ENCODE peak calls at places on chromosomes 11 and 22, in four cellular contexts. C is mesothelial cell of epicardium, P is spleen, O is kidney. X is an unnamed sample.

GRCh38 chr11:7964873-7965272 is 374 bp downstream of the NLRP10 start:
- DNase-seq in C (no peak), P (no peak), O (no peak), X (no peak)

GRCh38 chr22:25972397-25972796 is 196.9 kb upstream of the SEZ6L start:
- DNase-seq in C (no peak), P (no peak), O (no peak), X (no peak)

GRCh38 chr11:13143486-13144297 is 133.9 kb upstream of the BMAL1 start:
- DNase-seq in C (no peak), P (no peak), O (no peak), X (no peak)

GRCh38 chr11:133830931-133831907 is 14.1 kb downstream of the SPATA19 start:
- DNase-seq in C (no peak), P (no peak), O (no peak), X (no peak)

GRCh38 chr11:8081591-8082021 is 595 bp downstream of the TUB start:
- DNase-seq in C (no peak), P (peak), O (no peak), X (no peak)

GRCh38 chr11:100673063-100673462 is 14.0 kb upstream of the ARHGAP42 start:
- DNase-seq in C (no peak), P (no peak), O (no peak), X (no peak)

GRCh38 chr11:134765565-134765964 is 353.5 kb upstream of the B3GAT1 start:
- DNase-seq in C (no peak), P (no peak), O (no peak), X (no peak)

GRCh38 chr11:130522284-130522961 is 74.0 kb downstream of the ADAMTS15 start:
- DNase-seq in C (peak), P (no peak), O (peak), X (no peak)

GRCh38 chr11:19995131-19995530 is 165.1 kb downstream of the DBX1 start:
- DNase-seq in C (no peak), P (no peak), O (no peak), X (no peak)

GRCh38 chr22:21728270-21728669 is 7.3 kb downstream of the YPEL1 start:
- DNase-seq in C (no peak), P (no peak), O (no peak), X (no peak)

DNA sequence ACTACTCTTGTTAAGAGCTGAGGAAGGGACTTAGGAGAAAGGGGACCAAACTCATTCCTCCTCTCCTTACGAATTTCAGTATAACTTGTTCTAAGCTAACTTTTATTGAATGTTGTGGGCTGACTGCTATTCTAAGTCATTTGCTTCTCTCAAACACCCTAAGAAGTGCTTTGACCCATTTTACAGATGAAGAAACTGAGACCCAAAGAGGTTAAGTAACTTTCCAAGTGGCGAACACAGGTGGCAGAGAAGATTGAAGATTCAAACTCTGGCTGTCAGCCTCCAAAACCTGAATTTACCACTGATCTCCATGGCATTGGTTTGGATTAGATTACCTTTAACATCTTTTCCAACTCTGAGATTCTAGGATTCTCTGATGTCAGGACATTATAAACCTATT is 52.2 kb downstream of the TIMP3 start:
- DNase-seq in C (no peak), P (no peak), O (no peak), X (no peak)
- TF ChIP-seq CTCF in C (no peak), P (no peak), O (no peak), X (no peak)

DNA sequence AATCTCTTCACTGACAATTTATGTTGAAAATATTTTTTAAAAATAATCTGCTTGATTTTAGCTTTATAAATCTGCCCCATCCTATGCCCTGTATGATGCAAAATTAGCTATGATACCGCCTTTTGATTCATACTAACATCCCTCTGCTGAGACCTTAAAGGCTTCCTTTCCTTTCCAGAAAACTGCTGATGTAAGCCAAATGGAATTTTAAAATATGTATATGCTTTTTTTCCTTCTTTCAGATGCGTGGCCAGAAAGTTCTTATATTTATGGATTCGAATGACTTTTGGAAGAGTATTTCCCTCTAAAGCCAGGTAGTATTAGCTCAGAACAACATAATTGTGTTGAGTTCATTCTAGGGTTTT is 34.5 kb downstream of the SFI1 start:
- DNase-seq in C (no peak), P (no peak), O (no peak), X (no peak)
- TF ChIP-seq CTCF in C (no peak), P (no peak), O (no peak), X (no peak)

DNA sequence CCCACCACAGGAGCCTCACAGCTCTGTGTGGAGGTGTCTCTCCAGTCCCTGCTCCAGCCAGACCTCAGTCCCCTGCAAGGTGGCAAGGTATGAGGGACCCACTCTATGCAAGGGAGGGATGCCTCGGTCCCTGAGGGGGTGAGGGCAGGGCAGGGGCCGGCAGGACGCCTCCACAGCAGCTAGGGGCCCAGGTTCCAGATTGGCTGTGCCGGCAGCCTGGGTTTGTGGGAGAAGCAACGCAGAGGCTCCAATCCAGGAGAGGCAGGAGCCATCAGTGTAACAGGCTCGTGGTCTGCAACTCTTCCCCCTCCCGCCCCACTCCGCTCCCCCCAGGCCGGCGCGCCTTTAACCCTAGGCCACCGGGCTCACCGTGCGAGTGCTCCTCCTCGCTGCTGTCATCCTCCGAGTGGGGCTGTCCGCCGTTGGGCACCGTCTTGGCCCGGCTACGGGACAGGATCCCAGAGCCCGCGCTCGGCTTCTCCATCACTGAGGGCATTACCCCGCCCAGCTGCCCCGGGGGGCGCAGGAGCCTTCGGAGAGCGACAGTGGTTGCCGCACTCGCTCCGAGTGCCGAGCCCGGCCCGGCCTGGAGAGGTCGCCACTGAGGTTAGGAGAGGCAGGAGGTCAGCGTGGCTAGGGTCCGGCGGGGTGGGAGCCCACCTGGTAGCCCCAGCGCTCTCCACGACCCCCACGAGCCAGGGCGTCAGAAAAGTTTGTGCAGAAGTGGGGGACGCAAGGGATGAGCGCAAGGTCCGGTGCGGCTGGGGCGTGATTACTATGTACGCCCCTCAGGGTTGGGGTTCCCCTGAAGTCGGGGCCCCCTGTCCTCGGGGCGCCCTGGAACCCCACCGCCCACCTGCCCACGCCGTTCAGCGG is 765 bp downstream of the RCOR2 start:
- DNase-seq in C (no peak), P (peak), O (peak), X (peak)
- TF ChIP-seq CTCF in C (peak), P (no peak), O (peak), X (peak)

DNA sequence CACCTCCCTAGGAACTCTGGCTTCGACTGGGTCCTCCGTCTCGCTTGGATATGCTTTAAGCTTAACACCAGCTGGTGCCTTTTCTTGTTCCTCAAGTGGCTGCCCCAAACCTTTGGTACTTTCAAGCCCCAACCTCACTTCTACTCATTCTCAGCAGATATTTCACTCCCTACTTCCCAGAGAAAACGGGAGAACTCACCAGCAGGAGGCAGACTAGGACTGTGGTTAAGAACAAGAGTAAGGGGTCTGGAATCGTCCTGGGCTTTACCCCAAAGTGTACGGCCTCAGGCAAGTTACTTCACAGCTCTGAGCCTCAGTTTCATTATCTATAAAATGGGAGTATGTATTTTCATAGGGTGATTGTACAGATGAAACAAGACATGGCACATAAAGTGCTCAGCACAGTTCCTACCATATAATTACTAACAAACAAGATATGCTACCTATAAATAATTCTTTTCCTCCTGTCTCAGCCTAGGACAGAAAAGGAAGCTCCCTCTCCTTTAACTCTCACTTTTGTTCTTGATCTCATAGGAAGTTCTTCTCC is 37.8 kb downstream of the PAMR1 start:
- DNase-seq in C (no peak), P (no peak), O (no peak), X (no peak)
- TF ChIP-seq CTCF in C (peak), P (no peak), O (no peak), X (no peak)

DNA sequence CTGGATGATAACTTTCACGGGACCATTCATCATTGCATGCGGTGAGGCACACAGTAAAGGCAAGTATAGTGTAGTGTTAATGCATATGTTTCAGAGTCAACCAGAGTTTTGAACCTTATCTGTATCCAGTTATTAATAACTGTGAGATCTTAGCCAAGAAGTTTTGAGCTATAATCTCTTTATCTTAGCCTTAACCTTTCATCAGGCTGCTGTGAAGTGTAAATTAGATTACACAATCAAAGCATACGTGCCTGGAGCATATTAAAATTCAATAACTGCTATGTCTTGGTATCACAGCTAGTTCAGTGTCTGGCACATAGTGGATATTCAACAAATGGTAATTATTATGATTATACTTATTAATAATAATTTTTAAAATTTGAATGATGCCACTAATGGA is 70.8 kb upstream of the SC5D start:
- DNase-seq in C (no peak), P (no peak), O (no peak), X (no peak)
- TF ChIP-seq CTCF in C (no peak), P (no peak), O (no peak), X (no peak)

DNA sequence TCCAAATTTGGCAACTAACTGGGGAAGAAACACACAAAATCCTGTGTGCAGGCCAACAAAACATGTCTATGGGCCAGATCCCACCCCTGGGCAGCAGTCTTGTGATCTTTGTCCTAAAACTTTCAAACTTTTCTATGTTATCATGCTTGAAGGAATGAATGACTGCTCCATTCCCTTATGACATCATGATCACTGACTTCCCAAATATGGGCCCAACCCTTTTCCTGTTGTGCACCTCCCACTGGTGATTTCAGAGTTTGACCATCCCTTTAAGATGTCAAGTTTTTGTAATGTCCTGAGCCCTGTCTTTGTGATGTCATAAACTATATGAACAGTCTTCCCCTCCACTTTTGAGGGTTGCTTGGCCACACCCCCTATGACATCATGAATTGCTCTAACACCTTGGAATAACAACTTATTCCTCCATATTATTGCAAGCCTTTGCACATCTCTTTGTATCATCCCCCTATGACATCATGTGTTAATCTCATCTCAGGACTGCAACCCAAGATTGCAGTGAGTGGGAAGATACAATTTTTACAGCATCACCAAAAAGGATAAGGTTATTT is 16.5 kb upstream of the NUCB2 start:
- DNase-seq in C (no peak), P (no peak), O (no peak), X (no peak)
- TF ChIP-seq CTCF in C (no peak), P (no peak), O (no peak), X (no peak)

DNA sequence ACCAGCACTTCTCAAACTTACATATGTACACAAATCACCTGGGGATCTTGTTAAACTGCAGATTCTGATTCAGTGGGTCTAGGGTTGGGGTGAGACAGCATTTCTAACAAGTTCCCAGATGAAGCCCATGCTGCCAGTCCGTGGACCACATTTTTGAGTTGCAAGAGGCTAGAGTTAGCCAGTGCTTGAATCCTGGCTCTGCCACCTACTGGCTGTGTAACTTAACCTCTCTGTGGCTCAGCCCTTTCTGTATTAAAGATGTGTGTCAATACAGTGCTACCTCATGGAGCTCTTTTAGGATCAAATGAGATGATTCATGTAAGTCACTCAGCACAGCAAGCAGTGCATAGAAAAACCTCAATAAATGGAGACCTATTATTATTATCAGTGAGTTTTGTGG is 90.2 kb upstream of the ISX start:
- DNase-seq in C (no peak), P (no peak), O (no peak), X (no peak)
- TF ChIP-seq CTCF in C (no peak), P (no peak), O (no peak), X (no peak)

X was measured in GM13976.